ENCODE peak calls at places on chromosomes 3 and 15, in five cellular contexts. One of them, this sample, is unnamed.

GRCh38 chr3:50154840-50155490 is at the start of gene SEMA3F:
- DNase-seq in iPS-NIHi11: peak; percentile 94
- DNase-seq in activated naive CD8-positive, alpha-beta T cell treated with anti-CD3 and anti-CD28 coated beads, Interleukin-2, amount 50 U/mL, for 24 hours: peak; percentile 64
- DNase-seq in T-helper 9 cell: peak; percentile 67
- DNase-seq in AG04449: no peak
- DNase-seq in this sample: no peak

GRCh38 chr3:72820405-72820804 is 27.8 kb downstream of the SHQ1 start:
- DNase-seq in iPS-NIHi11: no peak
- DNase-seq in activated naive CD8-positive, alpha-beta T cell treated with anti-CD3 and anti-CD28 coated beads, Interleukin-2, amount 50 U/mL, for 24 hours: no peak
- DNase-seq in T-helper 9 cell: no peak
- DNase-seq in AG04449: no peak
- DNase-seq in this sample: no peak

GRCh38 chr3:159854500-159855124 is 134.0 kb upstream of the IL12A start:
- DNase-seq in iPS-NIHi11: peak; percentile 17
- DNase-seq in activated naive CD8-positive, alpha-beta T cell treated with anti-CD3 and anti-CD28 coated beads, Interleukin-2, amount 50 U/mL, for 24 hours: no peak
- DNase-seq in T-helper 9 cell: no peak
- DNase-seq in AG04449: peak; percentile 88
- DNase-seq in this sample: no peak

GRCh38 chr3:57852896-57853295 is 96.8 kb downstream of the SLMAP start:
- DNase-seq in iPS-NIHi11: peak; percentile 11
- DNase-seq in activated naive CD8-positive, alpha-beta T cell treated with anti-CD3 and anti-CD28 coated beads, Interleukin-2, amount 50 U/mL, for 24 hours: no peak
- DNase-seq in T-helper 9 cell: no peak
- DNase-seq in AG04449: no peak
- DNase-seq in this sample: no peak

GRCh38 chr3:120284702-120285507 is at the start of gene GPR156:
- DNase-seq in iPS-NIHi11: peak; percentile 83
- DNase-seq in activated naive CD8-positive, alpha-beta T cell treated with anti-CD3 and anti-CD28 coated beads, Interleukin-2, amount 50 U/mL, for 24 hours: peak; percentile 7
- DNase-seq in T-helper 9 cell: no peak
- DNase-seq in AG04449: no peak
- DNase-seq in this sample: peak; percentile 46

GRCh38 chr15:28890711-28891495 is 5.1 kb downstream of the APBA2 start:
- DNase-seq in iPS-NIHi11: no peak
- DNase-seq in activated naive CD8-positive, alpha-beta T cell treated with anti-CD3 and anti-CD28 coated beads, Interleukin-2, amount 50 U/mL, for 24 hours: no peak
- DNase-seq in T-helper 9 cell: no peak
- DNase-seq in AG04449: no peak
- DNase-seq in this sample: no peak

GRCh38 chr3:17473761-17474160 is 268.7 kb downstream of the TBC1D5 start:
- DNase-seq in iPS-NIHi11: no peak
- DNase-seq in activated naive CD8-positive, alpha-beta T cell treated with anti-CD3 and anti-CD28 coated beads, Interleukin-2, amount 50 U/mL, for 24 hours: no peak
- DNase-seq in T-helper 9 cell: no peak
- DNase-seq in AG04449: no peak
- DNase-seq in this sample: no peak

GRCh38 chr3:13145131-13145825 is 72.0 kb upstream of the IQSEC1 start:
- DNase-seq in iPS-NIHi11: peak; percentile 62
- DNase-seq in activated naive CD8-positive, alpha-beta T cell treated with anti-CD3 and anti-CD28 coated beads, Interleukin-2, amount 50 U/mL, for 24 hours: no peak
- DNase-seq in T-helper 9 cell: no peak
- DNase-seq in AG04449: no peak
- DNase-seq in this sample: no peak

GRCh38 chr3:80408322-80408721 is 640.5 kb upstream of the ROBO1 start:
- DNase-seq in iPS-NIHi11: no peak
- DNase-seq in activated naive CD8-positive, alpha-beta T cell treated with anti-CD3 and anti-CD28 coated beads, Interleukin-2, amount 50 U/mL, for 24 hours: no peak
- DNase-seq in T-helper 9 cell: no peak
- DNase-seq in AG04449: no peak
- DNase-seq in this sample: no peak

GRCh38 chr15:74179101-74179841 is 5.8 kb downstream of the ISLR start:
- DNase-seq in iPS-NIHi11: peak; percentile 66
- DNase-seq in activated naive CD8-positive, alpha-beta T cell treated with anti-CD3 and anti-CD28 coated beads, Interleukin-2, amount 50 U/mL, for 24 hours: no peak
- DNase-seq in T-helper 9 cell: no peak
- DNase-seq in AG04449: peak; percentile 52
- DNase-seq in this sample: no peak

GRCh38 chr15:73240864-73241499 is 127.8 kb downstream of the HCN4 start:
- DNase-seq in iPS-NIHi11: peak; percentile 76
- DNase-seq in activated naive CD8-positive, alpha-beta T cell treated with anti-CD3 and anti-CD28 coated beads, Interleukin-2, amount 50 U/mL, for 24 hours: peak; percentile 78
- DNase-seq in T-helper 9 cell: peak; percentile 63
- DNase-seq in AG04449: no peak
- DNase-seq in this sample: peak; percentile 25

GRCh38 chr15:99090938-99091337 is 13.9 kb upstream of the SYNM start:
- DNase-seq in iPS-NIHi11: no peak
- DNase-seq in activated naive CD8-positive, alpha-beta T cell treated with anti-CD3 and anti-CD28 coated beads, Interleukin-2, amount 50 U/mL, for 24 hours: no peak
- DNase-seq in T-helper 9 cell: no peak
- DNase-seq in AG04449: no peak
- DNase-seq in this sample: no peak

GRCh38 chr3:45029661-45030060 is 3.6 kb downstream of the CLEC3B start:
- DNase-seq in iPS-NIHi11: no peak
- DNase-seq in activated naive CD8-positive, alpha-beta T cell treated with anti-CD3 and anti-CD28 coated beads, Interleukin-2, amount 50 U/mL, for 24 hours: no peak
- DNase-seq in T-helper 9 cell: no peak
- DNase-seq in AG04449: no peak
- DNase-seq in this sample: no peak

GRCh38 chr3:58005662-58006061 is 2.6 kb upstream of the FLNB start:
- DNase-seq in iPS-NIHi11: no peak
- DNase-seq in activated naive CD8-positive, alpha-beta T cell treated with anti-CD3 and anti-CD28 coated beads, Interleukin-2, amount 50 U/mL, for 24 hours: no peak
- DNase-seq in T-helper 9 cell: no peak
- DNase-seq in AG04449: peak; percentile 14
- DNase-seq in this sample: no peak

GRCh38 chr3:30913176-30913575 is 18.7 kb upstream of the GADL1 start:
- DNase-seq in iPS-NIHi11: no peak
- DNase-seq in activated naive CD8-positive, alpha-beta T cell treated with anti-CD3 and anti-CD28 coated beads, Interleukin-2, amount 50 U/mL, for 24 hours: no peak
- DNase-seq in T-helper 9 cell: no peak
- DNase-seq in AG04449: no peak
- DNase-seq in this sample: no peak

GRCh38 chr3:55873523-55874254 is 386.6 kb upstream of the WNT5A start:
- DNase-seq in iPS-NIHi11: no peak
- DNase-seq in activated naive CD8-positive, alpha-beta T cell treated with anti-CD3 and anti-CD28 coated beads, Interleukin-2, amount 50 U/mL, for 24 hours: no peak
- DNase-seq in T-helper 9 cell: no peak
- DNase-seq in AG04449: no peak
- DNase-seq in this sample: no peak

GRCh38 chr3:134527037-134527436 is 41.2 kb downstream of the CEP63 start:
- DNase-seq in iPS-NIHi11: peak; percentile 51
- DNase-seq in activated naive CD8-positive, alpha-beta T cell treated with anti-CD3 and anti-CD28 coated beads, Interleukin-2, amount 50 U/mL, for 24 hours: peak; percentile 19
- DNase-seq in T-helper 9 cell: no peak
- DNase-seq in AG04449: no peak
- DNase-seq in this sample: no peak

GRCh38 chr3:58249358-58250092 is 11.9 kb downstream of the ABHD6 start:
- DNase-seq in iPS-NIHi11: no peak
- DNase-seq in activated naive CD8-positive, alpha-beta T cell treated with anti-CD3 and anti-CD28 coated beads, Interleukin-2, amount 50 U/mL, for 24 hours: no peak
- DNase-seq in T-helper 9 cell: no peak
- DNase-seq in AG04449: no peak
- DNase-seq in this sample: no peak

GRCh38 chr3:41198526-41198925 is 779 bp upstream of the CTNNB1 start:
- DNase-seq in iPS-NIHi11: no peak
- DNase-seq in activated naive CD8-positive, alpha-beta T cell treated with anti-CD3 and anti-CD28 coated beads, Interleukin-2, amount 50 U/mL, for 24 hours: peak; percentile 29
- DNase-seq in T-helper 9 cell: no peak
- DNase-seq in AG04449: no peak
- DNase-seq in this sample: peak; percentile 24

GRCh38 chr3:99951701-99952100 is 134.0 kb downstream of the CMSS1 start:
- DNase-seq in iPS-NIHi11: no peak
- DNase-seq in activated naive CD8-positive, alpha-beta T cell treated with anti-CD3 and anti-CD28 coated beads, Interleukin-2, amount 50 U/mL, for 24 hours: no peak
- DNase-seq in T-helper 9 cell: no peak
- DNase-seq in AG04449: no peak
- DNase-seq in this sample: no peak

GRCh38 chr15:77840962-77841361 is 208.2 kb upstream of the LINGO1 start:
- DNase-seq in iPS-NIHi11: no peak
- DNase-seq in activated naive CD8-positive, alpha-beta T cell treated with anti-CD3 and anti-CD28 coated beads, Interleukin-2, amount 50 U/mL, for 24 hours: no peak
- DNase-seq in T-helper 9 cell: no peak
- DNase-seq in AG04449: peak; percentile 14
- DNase-seq in this sample: no peak

GRCh38 chr3:63912768-63913588 is 795 bp upstream of the SCAANT1 start:
- DNase-seq in iPS-NIHi11: peak; percentile 65
- DNase-seq in activated naive CD8-positive, alpha-beta T cell treated with anti-CD3 and anti-CD28 coated beads, Interleukin-2, amount 50 U/mL, for 24 hours: peak; percentile 55
- DNase-seq in T-helper 9 cell: peak; percentile 35
- DNase-seq in AG04449: no peak
- DNase-seq in this sample: no peak

GRCh38 chr15:40471105-40471777 is 457 bp downstream of the CHST14 start:
- DNase-seq in iPS-NIHi11: no peak
- DNase-seq in activated naive CD8-positive, alpha-beta T cell treated with anti-CD3 and anti-CD28 coated beads, Interleukin-2, amount 50 U/mL, for 24 hours: peak; percentile 24
- DNase-seq in T-helper 9 cell: peak; percentile 12
- DNase-seq in AG04449: no peak
- DNase-seq in this sample: no peak

GRCh38 chr15:100021653-100022052 is 288.4 kb upstream of the LYSMD4 start:
- DNase-seq in iPS-NIHi11: no peak
- DNase-seq in activated naive CD8-positive, alpha-beta T cell treated with anti-CD3 and anti-CD28 coated beads, Interleukin-2, amount 50 U/mL, for 24 hours: no peak
- DNase-seq in T-helper 9 cell: no peak
- DNase-seq in AG04449: no peak
- DNase-seq in this sample: no peak

GRCh38 chr3:100717637-100718487 is 8.6 kb downstream of the TFG start:
- DNase-seq in iPS-NIHi11: no peak
- DNase-seq in activated naive CD8-positive, alpha-beta T cell treated with anti-CD3 and anti-CD28 coated beads, Interleukin-2, amount 50 U/mL, for 24 hours: no peak
- DNase-seq in T-helper 9 cell: no peak
- DNase-seq in AG04449: no peak
- DNase-seq in this sample: no peak

GRCh38 chr3:115788921-115789470 is 165.7 kb downstream of the GAP43 start:
- DNase-seq in iPS-NIHi11: no peak
- DNase-seq in activated naive CD8-positive, alpha-beta T cell treated with anti-CD3 and anti-CD28 coated beads, Interleukin-2, amount 50 U/mL, for 24 hours: no peak
- DNase-seq in T-helper 9 cell: no peak
- DNase-seq in AG04449: peak; percentile 96
- DNase-seq in this sample: peak; percentile 62

GRCh38 chr3:99929409-99930139 is 111.9 kb downstream of the CMSS1 start:
- DNase-seq in iPS-NIHi11: no peak
- DNase-seq in activated naive CD8-positive, alpha-beta T cell treated with anti-CD3 and anti-CD28 coated beads, Interleukin-2, amount 50 U/mL, for 24 hours: no peak
- DNase-seq in T-helper 9 cell: no peak
- DNase-seq in AG04449: no peak
- DNase-seq in this sample: no peak

GRCh38 chr15:29270169-29270955 is 740 bp upstream of the NSMCE3 start:
- DNase-seq in iPS-NIHi11: no peak
- DNase-seq in activated naive CD8-positive, alpha-beta T cell treated with anti-CD3 and anti-CD28 coated beads, Interleukin-2, amount 50 U/mL, for 24 hours: no peak
- DNase-seq in T-helper 9 cell: peak; percentile 6
- DNase-seq in AG04449: peak; percentile 47
- DNase-seq in this sample: no peak

GRCh38 chr15:70555713-70556112 is 207.6 kb downstream of the UACA start:
- DNase-seq in iPS-NIHi11: no peak
- DNase-seq in activated naive CD8-positive, alpha-beta T cell treated with anti-CD3 and anti-CD28 coated beads, Interleukin-2, amount 50 U/mL, for 24 hours: no peak
- DNase-seq in T-helper 9 cell: no peak
- DNase-seq in AG04449: no peak
- DNase-seq in this sample: no peak

GRCh38 chr3:15638891-15639262 is 37.3 kb downstream of the BTD start:
- DNase-seq in iPS-NIHi11: no peak
- DNase-seq in activated naive CD8-positive, alpha-beta T cell treated with anti-CD3 and anti-CD28 coated beads, Interleukin-2, amount 50 U/mL, for 24 hours: no peak
- DNase-seq in T-helper 9 cell: no peak
- DNase-seq in AG04449: no peak
- DNase-seq in this sample: no peak

GRCh38 chr15:48888836-48889235 is 10.9 kb downstream of the EID1 start:
- DNase-seq in iPS-NIHi11: no peak
- DNase-seq in activated naive CD8-positive, alpha-beta T cell treated with anti-CD3 and anti-CD28 coated beads, Interleukin-2, amount 50 U/mL, for 24 hours: no peak
- DNase-seq in T-helper 9 cell: no peak
- DNase-seq in AG04449: no peak
- DNase-seq in this sample: no peak

GRCh38 chr3:72317491-72317890 is 530.8 kb downstream of the SHQ1 start:
- DNase-seq in iPS-NIHi11: no peak
- DNase-seq in activated naive CD8-positive, alpha-beta T cell treated with anti-CD3 and anti-CD28 coated beads, Interleukin-2, amount 50 U/mL, for 24 hours: no peak
- DNase-seq in T-helper 9 cell: no peak
- DNase-seq in AG04449: no peak
- DNase-seq in this sample: no peak

GRCh38 chr3:31550452-31551251 is 17.9 kb downstream of the STT3B start:
- DNase-seq in iPS-NIHi11: peak; percentile 38
- DNase-seq in activated naive CD8-positive, alpha-beta T cell treated with anti-CD3 and anti-CD28 coated beads, Interleukin-2, amount 50 U/mL, for 24 hours: no peak
- DNase-seq in T-helper 9 cell: no peak
- DNase-seq in AG04449: no peak
- DNase-seq in this sample: no peak

GRCh38 chr3:70861855-70862254 is 549.4 kb upstream of the MDFIC2 start:
- DNase-seq in iPS-NIHi11: no peak
- DNase-seq in activated naive CD8-positive, alpha-beta T cell treated with anti-CD3 and anti-CD28 coated beads, Interleukin-2, amount 50 U/mL, for 24 hours: no peak
- DNase-seq in T-helper 9 cell: no peak
- DNase-seq in AG04449: peak; percentile 56
- DNase-seq in this sample: no peak

GRCh38 chr15:88902491-88902835 is 7.1 kb upstream of the HAPLN3 start:
- DNase-seq in iPS-NIHi11: no peak
- DNase-seq in activated naive CD8-positive, alpha-beta T cell treated with anti-CD3 and anti-CD28 coated beads, Interleukin-2, amount 50 U/mL, for 24 hours: no peak
- DNase-seq in T-helper 9 cell: no peak
- DNase-seq in AG04449: no peak
- DNase-seq in this sample: no peak

GRCh38 chr3:46934508-46935167 is 41.9 kb downstream of the CCDC12 start:
- DNase-seq in iPS-NIHi11: no peak
- DNase-seq in activated naive CD8-positive, alpha-beta T cell treated with anti-CD3 and anti-CD28 coated beads, Interleukin-2, amount 50 U/mL, for 24 hours: no peak
- DNase-seq in T-helper 9 cell: no peak
- DNase-seq in AG04449: no peak
- DNase-seq in this sample: no peak

GRCh38 chr3:53519047-53519717 is 24.8 kb downstream of the CACNA1D start:
- DNase-seq in iPS-NIHi11: no peak
- DNase-seq in activated naive CD8-positive, alpha-beta T cell treated with anti-CD3 and anti-CD28 coated beads, Interleukin-2, amount 50 U/mL, for 24 hours: no peak
- DNase-seq in T-helper 9 cell: no peak
- DNase-seq in AG04449: no peak
- DNase-seq in this sample: no peak

GRCh38 chr3:111797035-111797717 is 61.9 kb upstream of the PHLDB2 start:
- DNase-seq in iPS-NIHi11: no peak
- DNase-seq in activated naive CD8-positive, alpha-beta T cell treated with anti-CD3 and anti-CD28 coated beads, Interleukin-2, amount 50 U/mL, for 24 hours: no peak
- DNase-seq in T-helper 9 cell: no peak
- DNase-seq in AG04449: no peak
- DNase-seq in this sample: no peak

GRCh38 chr3:65398953-65399352 is 639.8 kb downstream of the MAGI1 start:
- DNase-seq in iPS-NIHi11: no peak
- DNase-seq in activated naive CD8-positive, alpha-beta T cell treated with anti-CD3 and anti-CD28 coated beads, Interleukin-2, amount 50 U/mL, for 24 hours: no peak
- DNase-seq in T-helper 9 cell: no peak
- DNase-seq in AG04449: no peak
- DNase-seq in this sample: no peak